ENCODE peak calls at places on chromosomes 4 and X, in nine cellular contexts. A is HFFc6; V is cardiac fibroblast; O is natural killer cell; G is T-helper 9 cell; F is NCI-H1092 treated with DMSO at 0.1 percent for 48 hours; S is CD4-positive, alpha-beta T cell; W is gastrocnemius medialis; D is activated T-cell treated with anti-CD3 and anti-CD28 coated beads, Interleukin-2, amount 50 U/mL, for 48 hours. Z is an unnamed sample.

GRCh38 chr4:169079942-169080827 is 70.1 kb upstream of the CBR4 start:
- DNase-seq in V (peak), A (peak), D (peak), G (no peak), W (peak), S (no peak), O (peak), F (no peak), Z (peak)

GRCh38 chr4:5734841-5735240 is 23.8 kb downstream of the EVC start:
- DNase-seq in W (no peak), A (no peak), F (no peak), V (no peak), D (no peak), S (no peak), G (no peak), O (no peak), Z (no peak)

GRCh38 chrX:54048413-54048812 is 4.1 kb upstream of the PHF8 start:
- DNase-seq in G (no peak), A (no peak), O (no peak), V (no peak), W (no peak), D (no peak), F (no peak), S (no peak), Z (no peak)

GRCh38 chr4:55543858-55544257 is 2.9 kb downstream of the CLOCK start:
- DNase-seq in V (peak), D (no peak), S (no peak), O (no peak), W (no peak), F (peak), A (no peak), G (no peak), Z (no peak)

GRCh38 chr4:3807861-3808521 is 41.8 kb downstream of the ADRA2C start:
- DNase-seq in O (no peak), A (no peak), V (no peak), W (no peak), G (no peak), D (no peak), F (no peak), S (no peak), Z (no peak)

GRCh38 chr4:36172650-36173049 is 71.7 kb downstream of the ARAP2 start:
- DNase-seq in A (no peak), O (no peak), S (no peak), F (no peak), G (no peak), V (no peak), W (no peak), D (no peak), Z (no peak)

GRCh38 chr4:73675623-73676022 is 55.4 kb upstream of the RASSF6 start:
- DNase-seq in G (no peak), V (no peak), D (no peak), O (no peak), W (no peak), F (peak), S (no peak), A (no peak), Z (no peak)

GRCh38 chrX:119468930-119469635 is 839 bp downstream of the SLC25A5 start:
- DNase-seq in F (peak), V (peak), A (peak), W (peak), G (peak), D (peak), S (peak), O (peak), Z (peak)

GRCh38 chrX:107721318-107721717 is 54.3 kb downstream of the TSC22D3 start:
- DNase-seq in O (no peak), W (no peak), F (no peak), V (no peak), D (no peak), A (no peak), S (no peak), G (no peak), Z (no peak)

GRCh38 chr4:142095886-142096605 is 459.7 kb downstream of the IL15 start:
- DNase-seq in W (no peak), V (peak), O (no peak), G (no peak), S (no peak), D (no peak), A (peak), F (peak), Z (peak)

GRCh38 chr4:38523054-38523453 is 140.9 kb upstream of the KLF3 start:
- DNase-seq in S (no peak), D (no peak), V (no peak), A (no peak), G (no peak), W (no peak), O (no peak), F (no peak), Z (no peak)

GRCh38 chrX:3244955-3245354 is 101.5 kb downstream of the MXRA5 start:
- DNase-seq in A (no peak), D (no peak), V (peak), S (no peak), G (no peak), W (no peak), F (no peak), O (no peak), Z (peak)

GRCh38 chrX:149060921-149061320 is 444.2 kb downstream of the IDS start:
- DNase-seq in G (no peak), O (no peak), W (no peak), F (no peak), A (no peak), D (no peak), V (peak), S (no peak), Z (no peak)

GRCh38 chrX:54042609-54043010 is 1.7 kb downstream of the PHF8 start:
- DNase-seq in S (peak), A (peak), F (peak), W (peak), D (peak), O (peak), V (peak), G (peak), Z (peak)

GRCh38 chrX:154321624-154322023 is 26.0 kb downstream of the TKTL1 start:
- DNase-seq in W (no peak), F (peak), A (peak), G (no peak), D (no peak), V (no peak), O (no peak), S (no peak), Z (peak)

GRCh38 chrX:14412686-14413085 is 116.7 kb upstream of the GLRA2 start:
- DNase-seq in O (no peak), F (no peak), D (no peak), S (no peak), G (no peak), V (peak), W (no peak), A (no peak), Z (no peak)

GRCh38 chr4:1500231-1500965 is 94.2 kb upstream of the NKX1-1 start:
- DNase-seq in V (no peak), A (no peak), F (no peak), D (no peak), O (no peak), S (no peak), W (no peak), G (no peak), Z (no peak)

GRCh38 chr4:16155503-16156169 is 70.6 kb downstream of the TAPT1 start:
- DNase-seq in F (no peak), V (no peak), D (no peak), O (no peak), S (no peak), G (no peak), W (no peak), A (no peak), Z (no peak)

GRCh38 chrX:56618250-56618649 is 54.8 kb downstream of the UBQLN2 start:
- DNase-seq in F (no peak), W (no peak), V (no peak), O (no peak), G (no peak), D (no peak), A (no peak), S (no peak), Z (no peak)

GRCh38 chrX:48961585-48962091 is 4.2 kb upstream of the OTUD5 start:
- DNase-seq in S (no peak), F (no peak), V (no peak), D (no peak), G (no peak), W (no peak), A (no peak), O (no peak), Z (no peak)

GRCh38 chr4:113659127-113659526 is 102.4 kb downstream of the CAMK2D start:
- DNase-seq in D (no peak), A (no peak), V (no peak), F (no peak), G (no peak), O (no peak), S (no peak), W (no peak), Z (peak)

GRCh38 chr4:27407616-27408015 is 547.0 kb downstream of the STIM2 start:
- DNase-seq in A (no peak), O (no peak), W (no peak), D (no peak), V (no peak), S (no peak), F (no peak), G (no peak), Z (no peak)

GRCh38 chr4:118173956-118174355 is 139.7 kb downstream of the NDST3 start:
- DNase-seq in D (no peak), S (no peak), V (peak), F (no peak), W (no peak), O (no peak), G (no peak), A (peak), Z (no peak)

GRCh38 chr4:6119507-6120020 is 80.8 kb downstream of the JAKMIP1 start:
- DNase-seq in W (no peak), F (no peak), A (no peak), D (no peak), G (no peak), O (no peak), V (no peak), S (no peak), Z (no peak)

GRCh38 chrX:637660-638481 is 7.3 kb downstream of the SHOX start:
- DNase-seq in S (no peak), W (no peak), D (no peak), O (no peak), A (no peak), V (peak), G (no peak), F (no peak), Z (no peak)

GRCh38 chr4:20299515-20299914 is 47.8 kb downstream of the SLIT2 start:
- DNase-seq in S (no peak), O (no peak), G (no peak), F (no peak), D (no peak), A (no peak), V (peak), W (no peak), Z (peak)

GRCh38 chrX:1386338-1387127 is 5.4 kb downstream of the SLC25A6 start:
- DNase-seq in V (no peak), W (no peak), D (no peak), O (no peak), F (no peak), S (no peak), A (no peak), G (no peak), Z (no peak)

GRCh38 chr4:4836044-4836443 is 23.4 kb upstream of the MSX1 start:
- DNase-seq in W (no peak), S (no peak), D (no peak), F (no peak), O (no peak), G (no peak), A (no peak), V (no peak), Z (no peak)

GRCh38 chr4:8539661-8540060 is 40.5 kb upstream of the GPR78 start:
- DNase-seq in D (no peak), W (no peak), A (no peak), S (no peak), O (no peak), V (no peak), F (no peak), G (no peak), Z (no peak)

GRCh38 chrX:47218920-47219815 is 687 bp downstream of the CDK16 start:
- DNase-seq in V (no peak), S (peak), A (no peak), F (no peak), O (peak), W (no peak), G (peak), D (peak), Z (no peak)

GRCh38 chr4:88136249-88136648 is 22.2 kb downstream of the ABCG2 start:
- DNase-seq in O (no peak), G (no peak), V (no peak), W (no peak), A (no peak), F (no peak), S (no peak), D (no peak), Z (no peak)

GRCh38 chrX:112851806-112852205 is 11.2 kb upstream of the AMOT start:
- DNase-seq in S (no peak), A (no peak), F (no peak), D (no peak), W (no peak), G (no peak), O (no peak), V (peak), Z (peak)

GRCh38 chrX:84186603-84187358 is 1.2 kb downstream of the RPS6KA6 start:
- DNase-seq in O (no peak), F (peak), V (no peak), G (no peak), A (no peak), D (no peak), S (no peak), W (no peak), Z (no peak)

GRCh38 chr4:108611360-108611759 is 9.0 kb upstream of the RPL34 start:
- DNase-seq in V (peak), F (no peak), G (no peak), S (no peak), O (no peak), D (no peak), A (no peak), W (no peak), Z (no peak)

GRCh38 chr4:26826721-26827120 is 33.9 kb upstream of the STIM2 start:
- DNase-seq in O (no peak), W (no peak), F (no peak), G (no peak), V (peak), A (no peak), D (no peak), S (no peak), Z (peak)

GRCh38 chrX:115563633-115564182 is 2.7 kb downstream of the PLS3 start:
- DNase-seq in F (peak), A (no peak), D (no peak), W (no peak), O (no peak), G (no peak), V (peak), S (no peak), Z (no peak)

GRCh38 chr4:87506974-87507701 is 22.0 kb downstream of the SPARCL1 start:
- DNase-seq in A (peak), G (no peak), O (no peak), V (peak), W (no peak), D (no peak), S (no peak), F (no peak), Z (peak)

GRCh38 chr4:13750594-13750993 is 123.1 kb upstream of the BOD1L1 start:
- DNase-seq in F (no peak), G (no peak), V (no peak), A (no peak), S (no peak), O (no peak), W (no peak), D (no peak), Z (no peak)

GRCh38 chr4:15601862-15602261 is 53.3 kb downstream of the FBXL5 start:
- DNase-seq in V (no peak), S (no peak), D (no peak), A (no peak), F (no peak), O (no peak), W (no peak), G (no peak), Z (no peak)

Z was measured in trophoblast cell.